ENCODE peak calls at places on chromosomes 12 and 14, in nine cellular contexts. B is stomach; F is tibial artery; G is aorta; L is cardiac muscle cell; W is heart left ventricle; Q is psoas muscle; H is CD8-positive, alpha-beta memory T cell; R is uterus. N is an unnamed sample. For H3K36me3, the result is how much of the 10 kb centered on the place peaks cover.

GRCh38 chr12:57769594-57769993 is 2.3 kb downstream of the METTL1 start:
- DNase-seq in B (no peak), F (no peak), G (no peak), L (no peak), W (no peak), Q (no peak), H (no peak), R (no peak), N (no peak)

GRCh38 chr14:104424406-104425072 is 155.0 kb upstream of the C14orf180 start:
- DNase-seq in B (peak), F (no peak), G (no peak), L (peak), W (no peak), Q (no peak), H (no peak), R (no peak), N (no peak)

GRCh38 chr12:71250186-71250585 is 92.4 kb upstream of the TSPAN8 start:
- DNase-seq in B (no peak), F (no peak), G (no peak), L (no peak), W (no peak), Q (no peak), H (no peak), R (no peak), N (no peak)

GRCh38 chr12:31471061-31471460 is 119.9 kb downstream of the DENND5B start:
- DNase-seq in B (no peak), F (no peak), G (no peak), L (no peak), W (no peak), Q (no peak), H (no peak), R (no peak), N (no peak)

GRCh38 chr12:55636853-55637252 is at the start of gene OR10P1:
- DNase-seq in B (no peak), F (no peak), G (no peak), L (no peak), W (no peak), Q (no peak), H (no peak), R (no peak), N (no peak)

GRCh38 chr14:65279958-65280357 is 132.6 kb upstream of the FUT8 start:
- DNase-seq in B (no peak), F (no peak), G (no peak), L (no peak), W (no peak), Q (no peak), H (no peak), R (no peak), N (no peak)

GRCh38 chr12:60992087-60992486 is 1268.1 kb upstream of the USP15 start:
- DNase-seq in B (no peak), F (no peak), G (no peak), L (no peak), W (no peak), Q (no peak), H (no peak), R (no peak), N (no peak)

GRCh38 chr14:95452890-95453712 is 63.3 kb downstream of the SYNE3 start:
- DNase-seq in B (no peak), F (no peak), G (no peak), L (no peak), W (peak), Q (no peak), H (no peak), R (no peak), N (no peak)

GRCh38 chr12:1939316-1939715 is 20.9 kb upstream of the CACNA2D4 start:
- DNase-seq in B (no peak), F (no peak), G (no peak), L (no peak), W (no peak), Q (no peak), H (no peak), R (no peak), N (no peak)

GRCh38 chr12:56122637-56123036 is 4.6 kb downstream of the ZC3H10 start:
- DNase-seq in B (no peak), F (no peak), G (no peak), L (no peak), W (no peak), Q (no peak), H (no peak), R (no peak), N (no peak)

GRCh38 chr12:38664661-38665269 is 240.6 kb downstream of the CPNE8 start:
- DNase-seq in B (no peak), F (no peak), G (no peak), L (peak), W (no peak), Q (no peak), H (no peak), R (no peak), N (no peak)

GRCh38 chr14:39426605-39427004 is 5.6 kb downstream of the FBXO33 start:
- DNase-seq in B (no peak), F (no peak), G (no peak), L (peak), W (no peak), Q (no peak), H (no peak), R (no peak), N (peak)

GRCh38 chr14:54798465-54799124 is 104.0 kb downstream of the GCH1 start:
- DNase-seq in B (no peak), F (no peak), G (no peak), L (no peak), W (no peak), Q (no peak), H (no peak), R (no peak), N (no peak)

GRCh38 chr12:110704750-110705149 is 15.8 kb upstream of the HVCN1 start:
- DNase-seq in B (peak), F (no peak), G (no peak), L (no peak), W (no peak), Q (no peak), H (no peak), R (no peak), N (no peak)

GRCh38 chr12:121776190-121777098 is 17.0 kb downstream of the RHOF start:
- DNase-seq in B (peak), F (peak), G (peak), L (peak), W (peak), Q (peak), H (peak), R (peak), N (no peak)

GRCh38 chr14:51738754-51739153 is 87.0 kb downstream of the FRMD6 start:
- DNase-seq in B (no peak), F (no peak), G (no peak), L (no peak), W (no peak), Q (peak), H (no peak), R (no peak), N (no peak)

GRCh38 chr14:62546862-62547474 is 498.3 kb downstream of the KCNH5 start:
- DNase-seq in B (no peak), F (no peak), G (no peak), L (no peak), W (no peak), Q (no peak), H (no peak), R (no peak), N (no peak)

GRCh38 chr12:41724216-41724615 is 420.5 kb downstream of the GXYLT1 start:
- DNase-seq in B (no peak), F (no peak), G (no peak), L (no peak), W (no peak), Q (no peak), H (no peak), R (no peak), N (no peak)

GRCh38 chr12:101570022-101570421 is 24.7 kb upstream of the MYBPC1 start:
- DNase-seq in B (no peak), F (no peak), G (no peak), L (peak), W (no peak), Q (no peak), H (no peak), R (no peak), N (peak)

GRCh38 chr12:107610030-107610859 is 75.4 kb upstream of the PWP1 start:
- DNase-seq in B (no peak), F (no peak), G (no peak), L (peak), W (no peak), Q (no peak), H (no peak), R (no peak), N (peak)

GRCh38 chr12:62146323-62146722 is 113.9 kb upstream of the USP15 start:
- DNase-seq in B (no peak), F (no peak), G (no peak), L (no peak), W (no peak), Q (no peak), H (no peak), R (no peak), N (no peak)

GRCh38 chr14:49691031-49691430 is 1.9 kb upstream of the KLHDC1 start:
- DNase-seq in B (no peak), F (no peak), G (no peak), L (no peak), W (no peak), Q (no peak), H (no peak), R (no peak), N (no peak)

GRCh38 chr14:99690636-99691035 is 6.5 kb downstream of the CYP46A1 start:
- DNase-seq in B (no peak), F (no peak), G (peak), L (no peak), W (no peak), Q (no peak), H (no peak), R (no peak), N (no peak)

GRCh38 chr12:20260864-20261263 is 107.5 kb upstream of the PDE3A start:
- DNase-seq in B (no peak), F (no peak), G (no peak), L (no peak), W (no peak), Q (no peak), H (no peak), R (no peak), N (no peak)

GRCh38 chr12:23525450-23526072 is 423.9 kb downstream of the SOX5 start:
- DNase-seq in B (no peak), F (no peak), G (no peak), L (no peak), W (no peak), Q (no peak), H (no peak), R (no peak), N (no peak)

GRCh38 chr14:104972301-104973211 is 5.6 kb downstream of the AHNAK2 start:
- DNase-seq in B (peak), F (peak), G (peak), L (no peak), W (no peak), Q (peak), H (no peak), R (peak), N (no peak)

GRCh38 chr14:99672506-99673327 is 11.4 kb upstream of the CYP46A1 start:
- DNase-seq in B (no peak), F (no peak), G (peak), L (no peak), W (no peak), Q (no peak), H (no peak), R (no peak), N (no peak)

GRCh38 chr14:91170504-91171121 is 56.7 kb downstream of the DGLUCY start:
- DNase-seq in B (peak), F (no peak), G (no peak), L (peak), W (peak), Q (peak), H (no peak), R (peak), N (no peak)

GRCh38 chr14:68160269-68160668 is 340.7 kb downstream of the RAD51B start:
- DNase-seq in B (no peak), F (no peak), G (no peak), L (no peak), W (no peak), Q (no peak), H (no peak), R (no peak), N (no peak)

GRCh38 chr14:37697489-37698121 is 102.2 kb downstream of the TTC6 start:
- DNase-seq in B (no peak), F (no peak), G (no peak), L (peak), W (no peak), Q (no peak), H (no peak), R (no peak), N (no peak)

GRCh38 chr14:81565441-81566290 is 32.0 kb upstream of the SEL1L start:
- DNase-seq in B (no peak), F (no peak), G (no peak), L (peak), W (no peak), Q (no peak), H (no peak), R (no peak), N (peak)

GRCh38 chr12:54891717-54892478 is 37.6 kb downstream of the MUCL1 start:
- DNase-seq in B (peak), F (no peak), G (no peak), L (peak), W (no peak), Q (no peak), H (no peak), R (no peak), N (peak)

GRCh38 chr14:23129759-23130316 is 10.8 kb upstream of the CEBPE start:
- DNase-seq in B (no peak), F (no peak), G (no peak), L (no peak), W (no peak), Q (no peak), H (no peak), R (no peak), N (no peak)

GRCh38 chr14:24264298-24264697 is 1.3 kb upstream of the TGM1 start:
- DNase-seq in B (no peak), F (peak), G (no peak), L (no peak), W (peak), Q (no peak), H (no peak), R (no peak), N (no peak)

GRCh38 chr12:22653790-22654189 is 28.8 kb downstream of the ETNK1 start:
- DNase-seq in B (no peak), F (no peak), G (no peak), L (peak), W (no peak), Q (no peak), H (no peak), R (no peak), N (no peak)

GRCh38 chr12:57085999-57086950 is 2.6 kb upstream of the NAB2 start:
- DNase-seq in B (peak), F (peak), G (peak), L (peak), W (peak), Q (peak), H (no peak), R (peak), N (peak)

DNA sequence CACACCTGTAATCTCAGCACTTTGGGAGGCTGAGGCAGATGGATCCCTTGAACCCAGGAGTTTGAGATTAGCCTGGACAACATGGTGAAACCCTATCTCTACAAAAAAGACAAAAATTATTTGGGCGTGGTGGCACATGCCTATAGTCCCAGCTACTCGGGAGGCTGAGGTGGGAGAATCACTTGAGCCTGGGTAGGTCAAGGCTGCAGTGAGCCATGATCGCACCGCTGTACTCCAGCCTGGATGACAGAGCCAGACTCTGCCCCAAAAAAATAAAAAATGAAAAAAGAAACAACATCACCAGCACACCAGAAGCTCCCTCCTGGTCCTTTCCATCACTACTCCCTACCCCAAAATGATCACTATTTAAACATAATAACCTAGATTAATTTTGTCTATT is 2.6 kb downstream of the VEZT start:
- DNase-seq in B (no peak), F (no peak), G (no peak), L (no peak), W (no peak), Q (no peak), H (no peak), R (no peak), N (no peak)
- H3K27ac ChIP-seq in B (no peak), F (no peak), G (no peak), L (peak), W (peak), Q (no peak), H (no peak), R (no peak), N (no peak)

GRCh38 chr12:6592087-6592486 is 15.1 kb downstream of the CHD4 start:
- DNase-seq in B (no peak), F (no peak), G (no peak), L (no peak), W (no peak), Q (no peak), H (no peak), R (no peak), N (no peak)
- H3K36me3 ChIP-seq in B (half or more), F (half or more), G (under half), L (half or more), W (half or more), Q (under half), H (half or more), R (under half), N (half or more)

GRCh38 chr12:52495385-52495784 is 2.3 kb upstream of the KRT6A start:
- DNase-seq in B (no peak), F (no peak), G (no peak), L (peak), W (no peak), Q (no peak), H (no peak), R (no peak), N (no peak)
- H3K27ac ChIP-seq in B (no peak), F (no peak), G (no peak), L (no peak), W (no peak), Q (no peak), H (no peak), R (no peak), N (no peak)

DNA sequence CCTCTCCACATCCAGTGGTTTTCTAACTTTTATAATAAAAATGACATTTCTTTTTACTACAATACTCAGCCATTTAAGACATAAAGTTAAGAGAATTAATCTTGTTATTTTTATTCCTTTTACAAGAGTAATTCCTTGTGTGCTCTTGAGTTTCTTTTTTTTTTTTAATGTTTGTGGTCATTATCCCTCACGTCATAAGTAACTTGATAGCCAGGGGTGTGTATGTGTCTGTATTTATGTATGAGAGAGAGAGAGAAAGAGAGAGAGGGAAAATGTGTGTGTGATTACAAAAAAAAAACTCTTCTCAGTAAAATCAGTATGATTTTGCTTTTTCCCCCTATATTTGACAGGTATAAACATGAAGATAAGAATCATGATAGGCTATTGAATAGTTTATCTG is 35.1 kb downstream of the RERGL start:
- DNase-seq in B (no peak), F (no peak), G (no peak), L (no peak), W (no peak), Q (no peak), H (no peak), R (no peak), N (no peak)
- H3K36me3 ChIP-seq in B (under half), F (under half), G (under half), L (under half), W (under half), Q (under half), H (under half), R (under half), N (under half)

DNA sequence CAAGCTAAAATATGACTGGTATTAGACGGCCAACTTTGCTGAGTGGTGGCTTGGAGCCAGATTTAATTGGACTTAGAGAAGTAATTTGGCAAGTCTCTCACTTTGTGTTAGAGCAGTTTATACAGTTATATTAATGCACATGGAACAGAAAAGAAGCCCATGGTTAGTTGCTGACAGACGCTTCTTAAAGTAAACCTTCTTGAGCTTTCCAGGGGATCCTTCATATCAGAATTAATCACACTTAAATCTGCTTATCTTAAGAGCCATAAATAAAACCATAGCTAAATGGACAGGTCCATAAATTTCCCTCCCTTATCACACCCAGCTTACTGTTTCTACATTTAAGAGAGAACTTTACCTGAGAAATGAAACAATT is 9.6 kb downstream of the GSG1 start:
- DNase-seq in B (no peak), F (no peak), G (no peak), L (peak), W (no peak), Q (no peak), H (no peak), R (no peak), N (no peak)
- H3K27ac ChIP-seq in B (no peak), F (no peak), G (no peak), L (no peak), W (no peak), Q (no peak), H (no peak), R (no peak), N (peak)

GRCh38 chr12:4277205-4277543 is 3.6 kb downstream of the CCND2 start:
- DNase-seq in B (no peak), F (no peak), G (no peak), L (no peak), W (no peak), Q (no peak), H (no peak), R (no peak), N (no peak)
- H3K36me3 ChIP-seq in B (under half), F (under half), G (under half), L (under half), W (half or more), Q (under half), H (half or more), R (under half), N (under half)

GRCh38 chr12:67661311-67662011 is 12.9 kb downstream of the DYRK2 start:
- DNase-seq in B (no peak), F (no peak), G (no peak), L (peak), W (no peak), Q (no peak), H (no peak), R (no peak), N (no peak)
- H3K27ac ChIP-seq in B (no peak), F (no peak), G (no peak), L (peak), W (peak), Q (peak), H (no peak), R (no peak), N (peak)

GRCh38 chr14:74286736-74287135 is 16.0 kb downstream of the ABCD4 start:
- DNase-seq in B (no peak), F (no peak), G (no peak), L (no peak), W (no peak), Q (no peak), H (no peak), R (no peak), N (no peak)
- H3K36me3 ChIP-seq in B (half or more), F (half or more), G (under half), L (half or more), W (half or more), Q (under half), H (under half), R (under half), N (under half)

DNA sequence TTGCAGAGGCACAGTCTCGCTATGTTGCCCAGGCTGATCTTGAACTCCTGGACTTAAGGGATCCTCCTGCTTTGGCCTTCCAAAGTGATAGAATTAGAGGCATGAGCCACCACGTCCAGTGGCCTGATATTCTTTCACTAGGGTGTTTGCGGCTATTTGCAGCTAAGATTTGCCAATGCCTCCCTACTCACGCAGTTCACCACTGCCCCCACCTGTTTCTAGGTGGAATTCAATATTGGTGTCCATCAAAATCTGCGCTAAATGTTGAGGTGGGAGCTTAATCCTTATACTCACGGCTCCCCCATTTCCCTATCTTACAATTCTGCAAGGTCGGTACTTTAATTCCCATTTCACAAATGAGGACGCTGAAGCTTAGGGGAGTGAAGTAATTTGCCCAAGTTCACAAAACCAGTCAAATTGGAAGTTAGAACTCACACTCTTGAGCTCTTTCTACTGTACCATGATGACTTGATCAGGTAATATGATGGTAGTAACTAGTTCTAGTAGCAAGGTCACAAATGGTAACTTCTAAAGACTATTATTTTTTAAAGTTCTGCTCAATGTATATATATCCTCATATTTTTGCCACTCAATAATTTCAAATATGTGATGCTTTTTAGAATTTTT is 22.1 kb upstream of the LRRC9 start:
- DNase-seq in B (peak), F (no peak), G (no peak), L (peak), W (no peak), Q (no peak), H (no peak), R (no peak), N (peak)
- H3K27ac ChIP-seq in B (no peak), F (no peak), G (no peak), L (no peak), W (no peak), Q (no peak), H (no peak), R (no peak), N (no peak)

N was measured in brain microvascular endothelial cell.